ENCODE peak calls at places on chromosomes 1 and 21, in eight cellular contexts. R is psoas muscle; K is CD8-positive, alpha-beta memory T cell; E is mesenchymal stem cell; F is GM23248; S is fibroblast of lung; C is breast epithelium; D is heart right ventricle. M is an unnamed sample.

GRCh38 chr1:52364235-52364839 is 1.7 kb downstream of the CC2D1B start:
- DNase-seq in K (no peak), F (no peak), E (no peak), C (no peak), S (no peak), D (no peak), R (no peak), M (no peak)

GRCh38 chr1:16145988-16146887 is 9.6 kb downstream of the EPHA2 start:
- DNase-seq in C (peak), R (peak), E (peak), S (peak), D (peak), K (no peak), F (peak), M (peak)

GRCh38 chr21:36863260-36863659 is 103.2 kb downstream of the HLCS start:
- DNase-seq in F (no peak), S (no peak), E (no peak), D (no peak), K (no peak), C (no peak), R (no peak), M (no peak)

GRCh38 chr1:245404952-245405351 is 250.2 kb downstream of the KIF26B start:
- DNase-seq in F (no peak), D (no peak), R (no peak), C (no peak), S (no peak), K (no peak), E (no peak), M (no peak)

GRCh38 chr1:216183007-216183406 is 240.2 kb downstream of the USH2A start:
- DNase-seq in D (no peak), E (peak), C (no peak), K (no peak), F (peak), S (peak), R (no peak), M (peak)

GRCh38 chr1:38872401-38873026 is 634 bp downstream of the MYCBP start:
- DNase-seq in S (peak), D (no peak), C (no peak), F (peak), E (peak), R (no peak), K (peak), M (peak)

GRCh38 chr1:8560611-8561544 is 243.0 kb downstream of the SLC45A1 start:
- DNase-seq in R (no peak), S (peak), K (peak), E (peak), F (peak), D (no peak), C (no peak), M (no peak)

GRCh38 chr1:180863158-180863775 is 49.4 kb upstream of the KIAA1614 start:
- DNase-seq in S (peak), C (no peak), E (peak), K (peak), R (no peak), F (peak), D (peak), M (no peak)

GRCh38 chr1:8040586-8040985 is 14.5 kb upstream of the ERRFI1 start:
- DNase-seq in R (peak), E (peak), D (peak), K (no peak), C (peak), F (peak), S (peak), M (peak)

GRCh38 chr21:14993072-14993471 is 71.7 kb downstream of the NRIP1 start:
- DNase-seq in D (no peak), E (no peak), S (no peak), K (no peak), R (no peak), C (no peak), F (no peak), M (no peak)

GRCh38 chr1:229028509-229028908 is 242.4 kb upstream of the RAB4A start:
- DNase-seq in E (no peak), C (no peak), F (no peak), S (no peak), R (no peak), D (no peak), K (no peak), M (no peak)

GRCh38 chr21:43608225-43608624 is 51.1 kb downstream of the HSF2BP start:
- DNase-seq in F (peak), C (no peak), E (peak), S (peak), R (no peak), D (no peak), K (no peak), M (no peak)

GRCh38 chr1:84833198-84833597 is 59.8 kb downstream of the LPAR3 start:
- DNase-seq in K (no peak), F (no peak), C (no peak), S (no peak), E (peak), D (no peak), R (no peak), M (no peak)

GRCh38 chr1:35175067-35176001 is 17.6 kb downstream of the SFPQ start:
- DNase-seq in E (no peak), R (no peak), C (no peak), D (no peak), K (no peak), F (no peak), S (no peak), M (no peak)

GRCh38 chr1:24413350-24414163 is at the start of gene STPG1:
- DNase-seq in K (peak), C (peak), D (peak), S (peak), R (peak), F (peak), E (peak), M (peak)

GRCh38 chr1:44786138-44786840 is 1.7 kb downstream of the BEST4 start:
- DNase-seq in F (peak), C (no peak), D (peak), E (peak), K (peak), S (peak), R (peak), M (no peak)

GRCh38 chr1:187044393-187044792 is 215.6 kb downstream of the PLA2G4A start:
- DNase-seq in F (no peak), S (no peak), C (no peak), E (no peak), D (no peak), R (no peak), K (no peak), M (no peak)

GRCh38 chr1:189673223-189673622 is 804.4 kb downstream of the BRINP3 start:
- DNase-seq in R (no peak), S (no peak), D (no peak), K (no peak), F (no peak), E (no peak), C (no peak), M (no peak)

GRCh38 chr1:19384113-19384512 is 72.0 kb downstream of the SLC66A1 start:
- DNase-seq in C (no peak), F (peak), S (peak), K (no peak), R (no peak), E (no peak), D (peak), M (peak)

GRCh38 chr1:24904731-24905354 is 25.2 kb downstream of the RUNX3 start:
- DNase-seq in E (no peak), D (no peak), R (no peak), F (no peak), K (no peak), C (peak), S (no peak), M (no peak)

GRCh38 chr1:101507547-101507971 is 270.7 kb downstream of the S1PR1 start:
- DNase-seq in K (no peak), D (no peak), R (no peak), S (no peak), F (peak), E (no peak), C (no peak), M (no peak)

GRCh38 chr21:46155514-46156377 is at the start of gene FTCD:
- DNase-seq in D (no peak), K (no peak), S (no peak), E (no peak), R (peak), F (no peak), C (peak), M (no peak)
- H3K4me3 ChIP-seq in D (no peak), K (no peak), S (no peak), E (no peak), R (no peak), F (no peak), C (no peak), M (no peak)

DNA sequence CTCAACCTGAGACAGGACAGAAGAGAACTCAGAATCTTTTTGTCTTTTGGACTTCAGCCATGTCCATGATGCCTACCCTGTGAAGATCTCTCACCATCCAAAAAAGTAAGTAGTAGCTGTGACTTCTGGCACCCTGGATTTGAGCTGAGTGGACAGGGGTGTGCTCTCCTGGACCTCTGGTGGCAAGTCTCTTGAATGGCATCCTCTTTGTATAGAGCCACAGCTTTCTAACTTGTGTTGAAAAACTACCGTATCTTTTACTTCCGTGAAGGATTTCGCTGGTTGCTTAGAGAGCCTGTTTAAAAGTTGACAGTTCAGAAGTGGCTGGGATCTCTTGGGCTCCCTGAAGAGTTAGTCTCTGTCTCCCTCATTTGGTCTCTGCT is 1.8 kb downstream of the MFN2 start:
- DNase-seq in C (no peak), F (peak), S (no peak), K (no peak), E (no peak), D (no peak), R (no peak), M (no peak)
- H3K4me3 ChIP-seq in C (no peak), F (no peak), S (no peak), K (no peak), E (no peak), D (peak), R (peak), M (no peak)

GRCh38 chr1:162678439-162678838 is 46.2 kb downstream of the DDR2 start:
- DNase-seq in K (no peak), R (no peak), D (peak), E (peak), C (no peak), F (peak), S (peak), M (peak)

GRCh38 chr1:162676087-162676486 is 43.8 kb downstream of the DDR2 start:
- DNase-seq in R (no peak), E (peak), C (no peak), K (no peak), F (peak), D (no peak), S (peak), M (peak)

GRCh38 chr1:162679298-162679697 is 47.0 kb downstream of the DDR2 start:
- DNase-seq in D (no peak), R (no peak), F (no peak), K (no peak), C (no peak), E (no peak), S (no peak), M (no peak)

GRCh38 chr1:162677607-162678371 is 45.5 kb downstream of the DDR2 start:
- DNase-seq in C (no peak), F (no peak), D (no peak), K (no peak), R (no peak), E (no peak), S (no peak), M (no peak)

GRCh38 chr1:162676767-162677166 is 44.5 kb downstream of the DDR2 start:
- DNase-seq in C (no peak), R (no peak), K (no peak), E (no peak), D (peak), F (no peak), S (no peak), M (no peak)
- H3K4me3 ChIP-seq in C (no peak), R (no peak), K (no peak), E (no peak), D (peak), F (no peak), S (no peak), M (no peak)

GRCh38 chr1:109840011-109840629 is 70.5 kb upstream of the CSF1 start:
- DNase-seq in D (no peak), K (no peak), C (no peak), S (no peak), F (no peak), E (peak), R (no peak), M (no peak)

GRCh38 chr1:109834951-109835350 is 71.2 kb upstream of the EPS8L3 start:
- DNase-seq in E (no peak), D (no peak), F (no peak), C (no peak), S (no peak), K (no peak), R (no peak), M (no peak)

GRCh38 chr1:109838838-109839240 is 71.8 kb upstream of the CSF1 start:
- DNase-seq in D (no peak), K (no peak), S (peak), E (peak), C (no peak), F (peak), R (no peak), M (peak)

GRCh38 chr1:109832935-109833334 is 69.2 kb upstream of the EPS8L3 start:
- DNase-seq in R (no peak), F (no peak), K (no peak), E (no peak), D (no peak), S (no peak), C (no peak), M (no peak)

GRCh38 chr1:109837852-109838570 is 72.6 kb upstream of the CSF1 start:
- DNase-seq in K (no peak), C (no peak), F (no peak), R (no peak), E (no peak), S (no peak), D (no peak), M (no peak)
- H3K4me3 ChIP-seq in K (no peak), C (no peak), F (no peak), R (no peak), E (no peak), S (no peak), D (no peak), M (no peak)

GRCh38 chr1:43207229-43207853 is 35.2 kb downstream of the CFAP57 start:
- DNase-seq in R (no peak), S (peak), D (peak), K (no peak), F (peak), C (no peak), E (peak), M (no peak)
- H3K4me3 ChIP-seq in R (no peak), S (no peak), D (peak), K (no peak), F (peak), C (no peak), E (no peak), M (no peak)

GRCh38 chr1:26723013-26723991 is 27.5 kb downstream of the ARID1A start:
- DNase-seq in S (peak), E (peak), R (peak), C (peak), F (peak), D (peak), K (peak), M (peak)
- H3K4me3 ChIP-seq in S (no peak), E (no peak), R (peak), C (no peak), F (peak), D (peak), K (peak), M (no peak)

GRCh38 chr1:37753473-37754321 is 11.2 kb downstream of the EPHA10 start:
- DNase-seq in D (no peak), R (no peak), E (no peak), C (no peak), K (no peak), F (no peak), S (no peak), M (no peak)
- H3K4me3 ChIP-seq in D (no peak), R (no peak), E (no peak), C (no peak), K (no peak), F (no peak), S (no peak), M (no peak)

M was measured in MG63.